ENCODE peak calls at places on chromosomes 12 and 14, in six cellular contexts. D, X, W, K, U and V are unnamed samples.

GRCh38 chr12:77855548-77855947 is 24.9 kb downstream of the NAV3 start:
- DNase-seq in D (no peak), X (peak; percentile 2), W (no peak), K (no peak), U (no peak), V (no peak)

GRCh38 chr12:94762943-94763342 is 112.6 kb upstream of the TMCC3 start:
- DNase-seq in D (no peak), X (no peak), W (no peak), K (no peak), U (no peak), V (no peak)

GRCh38 chr12:87848248-87848868 is 180.8 kb downstream of the C12orf50 start:
- DNase-seq in D (no peak), X (peak; percentile 82), W (no peak), K (no peak), U (no peak), V (peak; percentile 71)

GRCh38 chr14:28807518-28807917 is 40.9 kb downstream of the FOXG1 start:
- DNase-seq in D (no peak), X (no peak), W (no peak), K (no peak), U (no peak), V (no peak)

GRCh38 chr12:95393191-95393790 is 80.7 kb upstream of the METAP2 start:
- DNase-seq in D (no peak), X (no peak), W (no peak), K (no peak), U (no peak), V (no peak)

GRCh38 chr12:108310489-108310888 is 28.6 kb downstream of the CMKLR1 start:
- DNase-seq in D (no peak), X (no peak), W (no peak), K (no peak), U (no peak), V (no peak)

GRCh38 chr14:53619625-53620324 is 336.9 kb downstream of the BMP4 start:
- DNase-seq in D (no peak), X (peak; percentile 64), W (no peak), K (no peak), U (no peak), V (no peak)

GRCh38 chr12:121921106-121921505 is 2.7 kb downstream of the CFAP251 start:
- DNase-seq in D (no peak), X (no peak), W (no peak), K (no peak), U (no peak), V (no peak)

GRCh38 chr12:46825526-46826414 is at the start of gene SLC38A4:
- DNase-seq in D (no peak), X (peak; percentile 32), W (peak; percentile 39), K (no peak), U (no peak), V (no peak)

GRCh38 chr14:21825147-21825743 is 151.6 kb upstream of the OR4E1 start:
- DNase-seq in D (no peak), X (peak; percentile 4), W (no peak), K (no peak), U (peak; percentile 57), V (peak; percentile 43)

GRCh38 chr12:110289021-110289710 is 8.1 kb downstream of the ATP2A2 start:
- DNase-seq in D (no peak), X (no peak), W (no peak), K (no peak), U (no peak), V (no peak)

GRCh38 chr12:14714437-14714836 is 18.0 kb upstream of the GUCY2C start:
- DNase-seq in D (no peak), X (no peak), W (no peak), K (no peak), U (no peak), V (no peak)

GRCh38 chr12:109308534-109309440 is at the start of gene FOXN4:
- DNase-seq in D (no peak), X (no peak), W (no peak), K (no peak), U (no peak), V (no peak)

DNA sequence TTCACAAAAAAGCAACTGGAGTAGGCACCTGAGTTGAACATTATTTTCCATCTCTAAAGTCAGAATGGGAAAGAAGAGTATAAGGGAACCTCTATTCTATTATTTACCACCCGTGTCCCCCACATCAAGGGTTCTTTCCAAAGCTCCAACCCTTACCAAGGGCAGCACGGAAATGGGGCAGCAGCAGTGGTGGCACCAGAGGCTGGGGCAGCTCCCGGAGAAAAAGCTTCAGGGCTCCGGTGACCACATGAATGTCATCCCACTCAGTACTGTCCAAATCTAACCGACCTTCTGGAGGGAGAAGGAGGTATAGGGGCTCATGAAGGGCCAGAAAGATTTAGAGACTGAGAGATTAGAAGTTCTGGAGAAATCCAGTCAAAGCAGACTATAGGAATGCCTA is 5.8 kb downstream of the ARHGAP9 start:
- DNase-seq in D (no peak), X (no peak), W (no peak), K (no peak), U (no peak), V (no peak)
- H3K27me3 ChIP-seq in D (peaks cover 45% of the 10 kb centered on the region), X (peaks cover 58% of the 10 kb centered on the region), W (no peaks in the 10 kb centered on the region), K (peaks cover 27% of the 10 kb centered on the region), U (no peaks in the 10 kb centered on the region), V (peaks cover 67% of the 10 kb centered on the region)

GRCh38 chr12:53935562-53936341 is 2.9 kb upstream of the HOXC13 start:
- DNase-seq in D (no peak), X (no peak), W (no peak), K (no peak), U (no peak), V (no peak)
- H3K4me3 ChIP-seq in D (no peak overlapping the region), X (peak overlapping the region; percentile 15), W (no peak overlapping the region), K (no peak overlapping the region), U (no peak overlapping the region), V (no peak overlapping the region)

DNA sequence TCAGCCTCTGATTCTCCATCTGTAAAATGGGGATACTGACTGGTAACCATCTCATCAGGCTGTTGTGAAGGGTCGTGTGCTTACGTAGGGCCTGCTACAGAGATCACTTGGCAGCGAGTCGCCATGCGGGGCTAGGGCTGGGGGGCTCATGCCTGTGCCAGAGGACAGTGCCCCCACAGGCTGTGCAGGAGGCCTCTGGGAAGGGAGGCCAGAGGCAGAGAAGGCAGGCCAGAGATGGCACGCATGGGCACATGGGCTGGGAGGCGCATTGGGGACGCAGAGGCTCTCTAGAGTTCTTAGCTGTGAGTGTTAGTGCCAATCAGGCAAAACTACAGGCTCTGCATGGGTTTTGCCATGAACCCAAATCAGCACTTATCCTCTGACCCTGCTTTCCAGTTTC is 3.5 kb upstream of the BDKRB2 start:
- DNase-seq in D (no peak), X (no peak), W (no peak), K (no peak), U (no peak), V (no peak)
- H3K27me3 ChIP-seq in D (no peaks in the 10 kb centered on the region), X (no peaks in the 10 kb centered on the region), W (no peaks in the 10 kb centered on the region), K (no peaks in the 10 kb centered on the region), U (peaks cover 4% of the 10 kb centered on the region), V (peaks cover 72% of the 10 kb centered on the region)

DNA sequence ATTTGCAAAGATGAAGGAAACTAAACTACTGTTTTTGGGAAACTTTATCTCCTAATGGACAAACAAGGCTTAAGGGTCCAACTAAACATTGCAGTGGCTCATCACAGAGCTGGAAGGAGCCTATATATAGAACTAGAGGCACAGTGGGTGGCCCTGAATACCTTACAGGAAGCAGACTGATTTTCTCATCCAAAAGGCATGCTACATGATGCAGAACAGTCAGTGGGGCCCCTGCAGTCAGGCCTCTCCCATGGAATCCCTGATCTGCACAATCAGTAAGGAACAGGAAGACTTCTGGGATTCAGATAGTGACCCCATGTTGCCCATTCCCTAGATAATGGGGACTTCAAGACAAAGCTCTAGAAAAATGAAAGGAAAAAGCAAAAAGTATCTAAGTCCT is 1.9 kb upstream of the LLPH start:
- DNase-seq in D (no peak), X (peak; percentile 94), W (no peak), K (no peak), U (no peak), V (no peak)
- H3K4me3 ChIP-seq in D (no peak overlapping the region), X (no peak overlapping the region), W (no peak overlapping the region), K (no peak overlapping the region), U (no peak overlapping the region), V (no peak overlapping the region)

GRCh38 chr12:38154096-38155019 is 162.2 kb upstream of the ALG10B start:
- DNase-seq in D (no peak), X (no peak), W (no peak), K (no peak), U (no peak), V (no peak)
- H3K27me3 ChIP-seq in D (no peaks in the 10 kb centered on the region), X (no peaks in the 10 kb centered on the region), W (no peaks in the 10 kb centered on the region), K (no peaks in the 10 kb centered on the region), U (no peaks in the 10 kb centered on the region), V (no peaks in the 10 kb centered on the region)

DNA sequence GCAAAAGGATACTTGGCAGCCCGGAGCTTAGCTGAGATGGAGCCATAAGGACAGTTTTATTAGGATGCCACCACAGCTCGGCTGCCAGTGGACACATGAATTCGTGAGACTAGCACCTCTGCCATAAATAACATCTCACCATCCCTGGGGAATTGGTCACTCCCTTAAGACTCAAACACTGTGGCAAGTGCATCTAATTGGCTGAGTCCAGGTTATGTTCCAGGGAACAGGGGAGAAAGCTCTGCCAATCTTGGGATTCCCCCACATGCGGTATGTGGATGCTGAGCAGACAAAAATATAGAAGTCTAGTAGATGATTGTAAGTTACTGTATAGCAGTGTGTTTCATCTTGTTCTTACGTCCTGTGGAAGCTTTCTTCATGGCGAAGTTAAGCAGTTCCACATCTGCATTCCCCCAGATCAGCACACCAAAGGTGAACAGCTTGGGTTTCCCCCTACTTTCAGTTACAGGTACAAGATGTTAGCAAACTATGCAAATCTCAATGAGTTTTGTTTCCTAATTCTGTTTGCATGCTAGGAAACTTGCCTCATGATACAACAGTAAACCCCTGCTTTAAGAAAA is 131.1 kb downstream of the ETV6 start:
- DNase-seq in D (no peak), X (no peak), W (no peak), K (no peak), U (peak; percentile 30), V (no peak)
- H3K4me3 ChIP-seq in D (no peak overlapping the region), X (no peak overlapping the region), W (no peak overlapping the region), K (no peak overlapping the region), U (no peak overlapping the region), V (no peak overlapping the region)

DNA sequence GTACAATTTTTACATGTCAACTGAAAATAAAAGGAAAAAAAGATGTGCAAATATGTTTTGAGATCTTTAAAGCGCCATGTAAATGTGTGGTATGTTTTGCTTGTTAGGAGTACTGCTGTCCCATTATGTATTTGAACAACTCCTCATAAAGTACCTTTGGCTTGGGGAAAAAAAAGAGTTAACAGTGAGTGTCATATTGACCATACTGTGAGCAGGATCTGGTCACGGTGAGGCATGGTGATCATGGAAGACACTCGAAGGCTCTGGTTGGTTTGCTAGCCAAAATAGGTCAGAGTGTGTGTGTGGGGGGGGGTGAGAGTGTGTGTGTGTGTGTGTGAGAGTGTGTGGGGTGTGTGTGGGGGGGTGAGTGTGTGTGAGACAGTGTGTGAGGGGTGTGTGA is 10.1 kb upstream of the FBXL14 start:
- DNase-seq in D (no peak), X (no peak), W (no peak), K (no peak), U (no peak), V (no peak)
- H3K27me3 ChIP-seq in D (no peaks in the 10 kb centered on the region), X (no peaks in the 10 kb centered on the region), W (no peaks in the 10 kb centered on the region), K (no peaks in the 10 kb centered on the region), U (no peaks in the 10 kb centered on the region), V (no peaks in the 10 kb centered on the region)